ENCODE peak calls at places on chromosomes 7 and 10, in six cellular contexts. M is caudate nucleus; G is activated CD4-positive, alpha-beta T cell treated with anti-CD3 and anti-CD28 coated beads, Interleukin-2, amount 10 ng/mL, durations not matched to agents 7 days and 5 days; T is mucosa of gallbladder; I is globus pallidus; Y is NCI-H1092 treated with DMSO at 0.1 percent for 48 hours. O is an unnamed sample.
A peak's percentile ranks its signal among the peaks of the same experiment; 100 is the strongest.

GRCh38 chr7:47273088-47273487 is 308.8 kb downstream of the TNS3 start:
- DNase-seq in M (no peak), G (no peak), T (no peak), I (no peak), Y (no peak), O (no peak)

GRCh38 chr7:105876964-105877601 is 684 bp upstream of the ATXN7L1 start:
- DNase-seq in M (peak; percentile 34), G (no peak), T (peak; percentile 24), I (peak; percentile 17), Y (peak; percentile 60), O (no peak)

GRCh38 chr7:16933296-16934248 is 51.8 kb upstream of the AGR3 start:
- DNase-seq in M (no peak), G (peak; percentile 31), T (no peak), I (peak; percentile 50), Y (no peak), O (no peak)

GRCh38 chr7:119028736-119029135 is 804.2 kb downstream of the ANKRD7 start:
- DNase-seq in M (no peak), G (no peak), T (no peak), I (no peak), Y (no peak), O (no peak)

GRCh38 chr10:27783660-27784059 is 38.0 kb upstream of the MKX start:
- DNase-seq in M (no peak), G (peak; percentile 18), T (peak; percentile 30), I (no peak), Y (peak; percentile 0), O (no peak)

GRCh38 chr7:47875998-47876744 is 72.1 kb downstream of the PKD1L1 start:
- DNase-seq in M (no peak), G (no peak), T (no peak), I (no peak), Y (no peak), O (no peak)

GRCh38 chr10:13690281-13690825 is 103.6 kb downstream of the PRPF18 start:
- DNase-seq in M (no peak), G (no peak), T (no peak), I (no peak), Y (no peak), O (no peak)

GRCh38 chr10:132904169-132904813 is 38.1 kb downstream of the CFAP46 start:
- DNase-seq in M (no peak), G (peak; percentile 33), T (no peak), I (no peak), Y (peak; percentile 31), O (no peak)

GRCh38 chr10:124049484-124049883 is 43.9 kb downstream of the CHST15 start:
- DNase-seq in M (no peak), G (no peak), T (no peak), I (no peak), Y (no peak), O (no peak)

GRCh38 chr10:36446873-36447272 is 678.5 kb upstream of the ANKRD30A start:
- DNase-seq in M (no peak), G (no peak), T (peak; percentile 65), I (no peak), Y (peak; percentile 14), O (no peak)

GRCh38 chr7:128847721-128848211 is 14.9 kb upstream of the ATP6V1F start:
- DNase-seq in M (no peak), G (no peak), T (no peak), I (no peak), Y (no peak), O (no peak)

GRCh38 chr10:61902448-61903183 is 1.1 kb downstream of the ARID5B start:
- DNase-seq in M (no peak), G (peak; percentile 65), T (peak; percentile 58), I (peak; percentile 88), Y (peak; percentile 68), O (peak; percentile 51)

GRCh38 chr10:17272648-17273047 is 44.6 kb downstream of the VIM start:
- DNase-seq in M (no peak), G (no peak), T (no peak), I (no peak), Y (no peak), O (no peak)

GRCh38 chr10:94299417-94299816 is 63.3 kb downstream of the NOC3L start:
- DNase-seq in M (no peak), G (peak; percentile 59), T (no peak), I (no peak), Y (no peak), O (no peak)

GRCh38 chr7:24821045-24821853 is 64.0 kb upstream of the GSDME start:
- DNase-seq in M (no peak), G (peak; percentile 86), T (peak; percentile 76), I (no peak), Y (no peak), O (peak; percentile 68)

GRCh38 chr7:154769011-154769410 is 233.9 kb downstream of the PAXIP1 start:
- DNase-seq in M (no peak), G (no peak), T (no peak), I (no peak), Y (no peak), O (no peak)

GRCh38 chr10:56606202-56606601 is 245.1 kb upstream of the ZWINT start:
- DNase-seq in M (no peak), G (no peak), T (no peak), I (no peak), Y (no peak), O (no peak)

GRCh38 chr10:63929826-63930467 is 408.7 kb downstream of the REEP3 start:
- DNase-seq in M (no peak), G (no peak), T (peak; percentile 57), I (no peak), Y (no peak), O (no peak)

O was measured in stimulated activated CD8-positive, alpha-beta memory T cell treated with anti-CD3 and anti-CD28 coated beads, Interleukin-15, amount 100 ng/mL, for 1 hour.